ENCODE peak calls at places on chromosomes 1 and 21, in seven cellular contexts. H, G, Y, T, O, A and K are unnamed samples.

GRCh38 chr1:20538227-20538626 is 14.1 kb upstream of the FAM43B start:
- DNase-seq in G (no peak), O (no peak), A (no peak), Y (no peak), T (no peak), H (no peak), K (no peak)

GRCh38 chr1:55334797-55335196 is 119.6 kb upstream of the USP24 start:
- DNase-seq in T (no peak), A (no peak), G (no peak), O (no peak), H (no peak), Y (no peak), K (no peak)

GRCh38 chr1:47823016-47823843 is 174.0 kb downstream of the TRABD2B start:
- DNase-seq in G (no peak), T (no peak), A (no peak), H (no peak), O (no peak), Y (no peak), K (no peak)

GRCh38 chr1:33255347-33256311 is 663 bp upstream of the ZNF362 start:
- DNase-seq in Y (peak; percentile 37), G (peak; percentile 15), T (peak; percentile 23), O (peak; percentile 47), H (peak; percentile 81), A (peak; percentile 58), K (peak; percentile 86)

GRCh38 chr1:77539510-77540142 is 142.8 kb downstream of the ZZZ3 start:
- DNase-seq in O (no peak), H (no peak), Y (no peak), G (peak; percentile 93), A (no peak), T (no peak), K (no peak)

GRCh38 chr1:19070197-19070651 is 113.7 kb upstream of the IFFO2 start:
- DNase-seq in T (no peak), A (no peak), G (no peak), H (no peak), Y (no peak), O (no peak), K (no peak)

GRCh38 chr1:203381151-203381751 is 30.3 kb upstream of the FMOD start:
- DNase-seq in T (no peak), A (no peak), H (no peak), O (no peak), Y (no peak), G (no peak), K (no peak)

GRCh38 chr1:173364827-173365226 is 112.3 kb upstream of the PRDX6 start:
- DNase-seq in O (no peak), Y (no peak), G (no peak), H (no peak), T (no peak), A (no peak), K (no peak)

GRCh38 chr1:220511183-220511582 is 16.8 kb upstream of the MARK1 start:
- DNase-seq in O (no peak), G (no peak), Y (no peak), A (peak; percentile 15), T (no peak), H (no peak), K (no peak)

GRCh38 chr1:74246266-74246665 is 11.1 kb downstream of the TNNI3K start:
- DNase-seq in G (peak; percentile 22), A (no peak), O (no peak), T (no peak), H (no peak), Y (no peak), K (no peak)

GRCh38 chr1:111267801-111268508 is 22.7 kb upstream of the CHIA start:
- DNase-seq in H (no peak), G (no peak), O (no peak), Y (no peak), A (peak; percentile 22), T (no peak), K (no peak)

GRCh38 chr21:43779660-43780059 is 3.6 kb upstream of the CSTB start:
- DNase-seq in A (no peak), T (no peak), Y (no peak), O (no peak), H (no peak), G (no peak), K (no peak)

GRCh38 chr1:16996845-16997244 is 14.9 kb downstream of the ATP13A2 start:
- DNase-seq in A (no peak), O (no peak), Y (no peak), G (no peak), H (no peak), T (no peak), K (no peak)

GRCh38 chr1:8373547-8374270 is 55.8 kb downstream of the SLC45A1 start:
- DNase-seq in Y (no peak), H (peak; percentile 72), O (no peak), T (no peak), A (no peak), G (peak; percentile 88), K (peak; percentile 80)

GRCh38 chr1:226735576-226735975 is 3.5 kb downstream of the ITPKB start:
- DNase-seq in Y (no peak), A (no peak), G (no peak), H (no peak), T (no peak), O (no peak), K (peak; percentile 74)

GRCh38 chr21:36847189-36847588 is 119.3 kb downstream of the HLCS start:
- DNase-seq in A (peak; percentile 17), H (no peak), T (no peak), Y (no peak), O (no peak), G (peak; percentile 63), K (no peak)

GRCh38 chr1:228065543-228066347 is 16.8 kb upstream of the ARF1 start:
- DNase-seq in G (no peak), Y (no peak), O (no peak), H (no peak), A (no peak), T (no peak), K (no peak)

GRCh38 chr1:21511579-21512522 is 2.6 kb downstream of the ALPL start:
- DNase-seq in O (no peak), T (no peak), H (peak; percentile 62), A (no peak), Y (no peak), G (peak; percentile 69), K (no peak)

GRCh38 chr1:175757381-175758015 is 14.1 kb upstream of the TNR start:
- DNase-seq in A (peak; percentile 61), H (peak; percentile 25), G (no peak), Y (no peak), T (no peak), O (peak; percentile 11), K (peak; percentile 67)

GRCh38 chr21:31543191-31543590 is 116.3 kb upstream of the SOD1 start:
- DNase-seq in A (no peak), G (no peak), H (no peak), T (no peak), Y (no peak), O (no peak), K (no peak)

GRCh38 chr1:34906756-34907155 is 22.7 kb downstream of the DLGAP3 start:
- DNase-seq in A (no peak), O (no peak), H (no peak), Y (no peak), T (no peak), G (no peak), K (no peak)

GRCh38 chr1:25743164-25744139 is 56.5 kb upstream of the SELENON start:
- DNase-seq in H (peak; percentile 92), Y (no peak), T (no peak), G (peak; percentile 95), O (no peak), A (peak; percentile 82), K (peak; percentile 92)

GRCh38 chr1:231413749-231414082 is 8.4 kb downstream of the EGLN1 start:
- DNase-seq in A (no peak), G (no peak), Y (no peak), H (no peak), O (no peak), T (no peak), K (no peak)

GRCh38 chr1:158400901-158401300 is 1.6 kb upstream of the OR10T2 start:
- DNase-seq in Y (no peak), T (no peak), O (no peak), A (no peak), G (no peak), H (no peak), K (no peak)

GRCh38 chr1:189627427-189627826 is 850.2 kb downstream of the BRINP3 start:
- DNase-seq in H (no peak), A (no peak), T (no peak), Y (no peak), O (no peak), G (no peak), K (no peak)

GRCh38 chr1:41802532-41803501 is 115.9 kb downstream of the HIVEP3 start:
- DNase-seq in H (peak; percentile 54), Y (peak; percentile 28), A (no peak), O (no peak), G (no peak), T (peak; percentile 16), K (peak; percentile 80)

GRCh38 chr1:109776911-109777310 is 13.2 kb upstream of the EPS8L3 start:
- DNase-seq in Y (peak; percentile 63), T (peak; percentile 61), G (no peak), H (peak; percentile 79), A (peak; percentile 83), O (peak; percentile 68), K (peak; percentile 90)

GRCh38 chr1:167697667-167698141 is 24.1 kb upstream of the MPZL1 start:
- DNase-seq in G (no peak), H (peak; percentile 81), T (no peak), A (no peak), Y (no peak), O (no peak), K (peak; percentile 85)

GRCh38 chr1:44531785-44532566 is 126.9 kb downstream of the RNF220 start:
- DNase-seq in O (no peak), T (no peak), H (no peak), G (peak; percentile 9), A (peak; percentile 56), Y (no peak), K (peak; percentile 10)

GRCh38 chr1:65317866-65318653 is 8.7 kb downstream of the DNAJC6 start:
- DNase-seq in G (no peak), A (no peak), H (no peak), O (no peak), Y (no peak), T (no peak), K (no peak)